ENCODE peak calls at places on chromosomes 4 and X, in seven cellular contexts. One of them, this sample, is unnamed. For H3K9me3, the result is how much of the 10 kb centered on the place peaks cover.

GRCh38 chr4:57182132-57182874 is 72.1 kb upstream of the IGFBP7 start:
- DNase-seq in PC-3: no peak
- DNase-seq in psoas muscle: no peak
- DNase-seq in stomach: no peak
- DNase-seq in mucosa of descending colon: no peak
- DNase-seq in lung: no peak
- DNase-seq in lower lobe of right lung: no peak
- DNase-seq in this sample: no peak

GRCh38 chr4:181138116-181138515 is 1105.1 kb upstream of the TENM3 start:
- DNase-seq in stomach: no peak
- DNase-seq in lung: no peak
- DNase-seq in psoas muscle: no peak
- DNase-seq in lower lobe of right lung: no peak
- DNase-seq in mucosa of descending colon: no peak
- DNase-seq in PC-3: no peak
- DNase-seq in this sample: no peak

GRCh38 chr4:104860227-104861123 is 286.2 kb upstream of the TET2 start:
- DNase-seq in PC-3: peak
- DNase-seq in lower lobe of right lung: no peak
- DNase-seq in mucosa of descending colon: no peak
- DNase-seq in lung: peak
- DNase-seq in psoas muscle: no peak
- DNase-seq in stomach: peak
- DNase-seq in this sample: peak

GRCh38 chrX:41541381-41541780 is 94.2 kb downstream of the NYX start:
- DNase-seq in lower lobe of right lung: no peak
- DNase-seq in stomach: no peak
- DNase-seq in PC-3: no peak
- DNase-seq in mucosa of descending colon: no peak
- DNase-seq in lung: no peak
- DNase-seq in psoas muscle: no peak
- DNase-seq in this sample: no peak

GRCh38 chrX:150324035-150324728 is 38.9 kb upstream of the MAMLD1 start:
- DNase-seq in PC-3: peak
- DNase-seq in lower lobe of right lung: no peak
- DNase-seq in psoas muscle: no peak
- DNase-seq in lung: no peak
- DNase-seq in mucosa of descending colon: no peak
- DNase-seq in stomach: no peak
- DNase-seq in this sample: no peak

GRCh38 chr4:21290562-21290961 is 590.3 kb downstream of the PACRGL start:
- DNase-seq in lower lobe of right lung: no peak
- DNase-seq in PC-3: no peak
- DNase-seq in lung: no peak
- DNase-seq in stomach: no peak
- DNase-seq in mucosa of descending colon: no peak
- DNase-seq in psoas muscle: no peak
- DNase-seq in this sample: no peak

GRCh38 chr4:54318904-54319303 is 89.8 kb downstream of the PDGFRA start:
- DNase-seq in mucosa of descending colon: no peak
- DNase-seq in psoas muscle: no peak
- DNase-seq in PC-3: peak
- DNase-seq in lung: no peak
- DNase-seq in lower lobe of right lung: no peak
- DNase-seq in stomach: no peak
- DNase-seq in this sample: no peak

GRCh38 chr4:73098713-73099112 is 29.2 kb upstream of the COX18 start:
- DNase-seq in mucosa of descending colon: no peak
- DNase-seq in psoas muscle: no peak
- DNase-seq in lung: no peak
- DNase-seq in PC-3: no peak
- DNase-seq in lower lobe of right lung: no peak
- DNase-seq in stomach: no peak
- DNase-seq in this sample: no peak

GRCh38 chr4:56979674-56980073 is 978 bp downstream of the POLR2B start:
- DNase-seq in psoas muscle: no peak
- DNase-seq in PC-3: peak
- DNase-seq in mucosa of descending colon: peak
- DNase-seq in lower lobe of right lung: no peak
- DNase-seq in stomach: no peak
- DNase-seq in lung: no peak
- DNase-seq in this sample: no peak

GRCh38 chr4:64144994-64145393 is 264.3 kb downstream of the TECRL start:
- DNase-seq in mucosa of descending colon: no peak
- DNase-seq in psoas muscle: no peak
- DNase-seq in lung: no peak
- DNase-seq in stomach: peak
- DNase-seq in lower lobe of right lung: no peak
- DNase-seq in PC-3: peak
- DNase-seq in this sample: no peak

GRCh38 chrX:120549483-120550452 is 11.0 kb downstream of the CUL4B start:
- DNase-seq in lung: no peak
- DNase-seq in mucosa of descending colon: no peak
- DNase-seq in stomach: no peak
- DNase-seq in lower lobe of right lung: no peak
- DNase-seq in psoas muscle: no peak
- DNase-seq in PC-3: peak
- DNase-seq in this sample: no peak

GRCh38 chr4:151688003-151688784 is 72.6 kb downstream of the GATB start:
- DNase-seq in psoas muscle: no peak
- DNase-seq in mucosa of descending colon: no peak
- DNase-seq in lung: no peak
- DNase-seq in lower lobe of right lung: no peak
- DNase-seq in stomach: no peak
- DNase-seq in PC-3: no peak
- DNase-seq in this sample: no peak

GRCh38 chr4:123102897-123103489 is 180.6 kb upstream of the NUDT6 start:
- DNase-seq in PC-3: peak
- DNase-seq in psoas muscle: no peak
- DNase-seq in lower lobe of right lung: no peak
- DNase-seq in lung: no peak
- DNase-seq in stomach: no peak
- DNase-seq in mucosa of descending colon: no peak
- DNase-seq in this sample: no peak

DNA sequence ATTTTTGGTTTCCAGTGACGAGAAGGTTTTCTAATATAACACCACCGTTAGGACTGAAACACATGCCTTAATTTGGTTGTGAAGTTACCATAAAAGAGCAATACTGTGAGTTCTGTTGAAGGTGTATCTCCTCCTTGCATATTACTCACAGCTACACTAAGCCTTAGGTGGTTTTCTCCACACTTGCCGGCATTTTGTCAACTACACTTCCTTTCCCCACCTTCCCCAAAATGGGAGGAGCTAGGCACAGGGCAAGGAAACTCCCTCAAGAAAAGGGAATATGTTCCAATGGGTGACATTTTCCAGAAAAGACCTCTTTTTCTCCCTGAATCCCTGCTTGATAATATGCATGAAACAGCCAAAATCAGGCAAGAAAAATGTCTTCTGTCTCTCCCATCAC is 44.8 kb downstream of the RELL1 start:
- DNase-seq in psoas muscle: no peak
- DNase-seq in stomach: no peak
- DNase-seq in lower lobe of right lung: no peak
- DNase-seq in mucosa of descending colon: no peak
- DNase-seq in PC-3: no peak
- DNase-seq in lung: no peak
- DNase-seq in this sample: no peak
- H3K9me3 ChIP-seq in psoas muscle: under half
- H3K9me3 ChIP-seq in stomach: under half
- H3K9me3 ChIP-seq in lower lobe of right lung: under half
- H3K9me3 ChIP-seq in mucosa of descending colon: under half
- H3K9me3 ChIP-seq in PC-3: under half
- H3K9me3 ChIP-seq in lung: under half
- H3K9me3 ChIP-seq in this sample: under half

GRCh38 chr4:98745372-98745771 is 87.0 kb upstream of the TSPAN5 start:
- DNase-seq in mucosa of descending colon: no peak
- DNase-seq in lower lobe of right lung: no peak
- DNase-seq in stomach: no peak
- DNase-seq in psoas muscle: no peak
- DNase-seq in PC-3: peak
- DNase-seq in lung: no peak
- DNase-seq in this sample: no peak

GRCh38 chr4:98746530-98746929 is 88.1 kb upstream of the TSPAN5 start:
- DNase-seq in PC-3: peak
- DNase-seq in mucosa of descending colon: no peak
- DNase-seq in lower lobe of right lung: no peak
- DNase-seq in lung: no peak
- DNase-seq in stomach: no peak
- DNase-seq in psoas muscle: no peak
- DNase-seq in this sample: no peak

GRCh38 chr4:98747659-98748091 is 89.3 kb upstream of the TSPAN5 start:
- DNase-seq in stomach: no peak
- DNase-seq in PC-3: no peak
- DNase-seq in psoas muscle: no peak
- DNase-seq in lower lobe of right lung: no peak
- DNase-seq in mucosa of descending colon: peak
- DNase-seq in lung: no peak
- DNase-seq in this sample: no peak

GRCh38 chr4:98748609-98749008 is 90.2 kb upstream of the TSPAN5 start:
- DNase-seq in lung: no peak
- DNase-seq in PC-3: no peak
- DNase-seq in stomach: no peak
- DNase-seq in psoas muscle: no peak
- DNase-seq in mucosa of descending colon: no peak
- DNase-seq in lower lobe of right lung: no peak
- DNase-seq in this sample: no peak

DNA sequence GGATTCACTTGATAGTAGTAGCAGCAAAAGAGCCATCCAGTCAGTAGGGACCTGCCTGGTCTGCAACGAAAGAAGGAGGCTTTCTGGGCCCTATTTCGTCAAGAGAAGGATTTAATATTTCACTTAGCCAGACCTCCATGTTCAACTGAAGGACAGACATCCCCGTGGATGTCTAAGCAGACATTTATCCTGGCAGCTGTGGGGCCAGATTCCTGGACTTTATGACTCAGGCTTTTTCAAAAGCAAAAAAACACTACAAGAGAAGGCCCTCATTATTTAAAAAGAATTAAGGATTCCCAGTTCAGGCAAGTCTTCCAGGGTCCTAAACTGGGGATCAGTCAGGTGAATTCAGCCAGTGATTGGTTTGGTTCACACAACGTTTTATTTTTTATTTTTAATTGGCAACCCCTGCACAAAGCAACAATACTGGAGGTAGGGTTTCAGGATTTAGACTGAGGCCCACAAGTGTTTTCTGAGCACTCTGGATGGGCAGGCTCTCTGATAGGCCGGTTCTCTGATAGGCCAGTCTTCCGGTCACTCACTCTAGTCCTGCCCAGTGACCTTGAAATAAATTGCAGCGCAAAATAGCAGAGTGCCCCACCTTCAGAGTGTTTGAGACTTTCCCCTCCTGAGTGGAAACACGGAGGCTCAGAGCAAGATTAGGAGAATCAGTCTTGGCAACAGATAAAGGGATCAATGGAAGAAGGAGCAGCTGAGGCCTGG is 88.7 kb upstream of the TSPAN5 start:
- DNase-seq in mucosa of descending colon: no peak
- DNase-seq in psoas muscle: no peak
- DNase-seq in stomach: no peak
- DNase-seq in PC-3: no peak
- DNase-seq in lung: no peak
- DNase-seq in lower lobe of right lung: no peak
- DNase-seq in this sample: no peak
- TF ChIP-seq CTCF in mucosa of descending colon: no peak
- TF ChIP-seq CTCF in psoas muscle: no peak
- TF ChIP-seq CTCF in stomach: no peak
- TF ChIP-seq CTCF in PC-3: no peak
- TF ChIP-seq CTCF in lung: no peak
- TF ChIP-seq CTCF in lower lobe of right lung: no peak
- TF ChIP-seq CTCF in this sample: no peak

GRCh38 chr4:162343967-162344366 is 180.2 kb upstream of the FSTL5 start:
- DNase-seq in stomach: no peak
- DNase-seq in mucosa of descending colon: no peak
- DNase-seq in lower lobe of right lung: no peak
- DNase-seq in PC-3: no peak
- DNase-seq in psoas muscle: no peak
- DNase-seq in lung: no peak
- DNase-seq in this sample: no peak

GRCh38 chr4:162352580-162353107 is 188.8 kb upstream of the FSTL5 start:
- DNase-seq in mucosa of descending colon: no peak
- DNase-seq in PC-3: no peak
- DNase-seq in lung: no peak
- DNase-seq in lower lobe of right lung: no peak
- DNase-seq in stomach: no peak
- DNase-seq in psoas muscle: no peak
- DNase-seq in this sample: no peak

GRCh38 chr4:162350331-162350730 is 186.5 kb upstream of the FSTL5 start:
- DNase-seq in psoas muscle: no peak
- DNase-seq in stomach: no peak
- DNase-seq in lower lobe of right lung: no peak
- DNase-seq in PC-3: peak
- DNase-seq in lung: no peak
- DNase-seq in mucosa of descending colon: no peak
- DNase-seq in this sample: no peak

GRCh38 chr4:162349395-162349794 is 185.6 kb upstream of the FSTL5 start:
- DNase-seq in lower lobe of right lung: no peak
- DNase-seq in stomach: no peak
- DNase-seq in psoas muscle: no peak
- DNase-seq in mucosa of descending colon: no peak
- DNase-seq in PC-3: peak
- DNase-seq in lung: no peak
- DNase-seq in this sample: no peak

GRCh38 chr4:162347492-162348213 is 183.9 kb upstream of the FSTL5 start:
- DNase-seq in psoas muscle: no peak
- DNase-seq in stomach: no peak
- DNase-seq in PC-3: no peak
- DNase-seq in lung: no peak
- DNase-seq in lower lobe of right lung: no peak
- DNase-seq in mucosa of descending colon: no peak
- DNase-seq in this sample: no peak
- H3K9me3 ChIP-seq in psoas muscle: under half
- H3K9me3 ChIP-seq in stomach: under half
- H3K9me3 ChIP-seq in PC-3: under half
- H3K9me3 ChIP-seq in lung: under half
- H3K9me3 ChIP-seq in lower lobe of right lung: under half
- H3K9me3 ChIP-seq in mucosa of descending colon: under half
- H3K9me3 ChIP-seq in this sample: under half

DNA sequence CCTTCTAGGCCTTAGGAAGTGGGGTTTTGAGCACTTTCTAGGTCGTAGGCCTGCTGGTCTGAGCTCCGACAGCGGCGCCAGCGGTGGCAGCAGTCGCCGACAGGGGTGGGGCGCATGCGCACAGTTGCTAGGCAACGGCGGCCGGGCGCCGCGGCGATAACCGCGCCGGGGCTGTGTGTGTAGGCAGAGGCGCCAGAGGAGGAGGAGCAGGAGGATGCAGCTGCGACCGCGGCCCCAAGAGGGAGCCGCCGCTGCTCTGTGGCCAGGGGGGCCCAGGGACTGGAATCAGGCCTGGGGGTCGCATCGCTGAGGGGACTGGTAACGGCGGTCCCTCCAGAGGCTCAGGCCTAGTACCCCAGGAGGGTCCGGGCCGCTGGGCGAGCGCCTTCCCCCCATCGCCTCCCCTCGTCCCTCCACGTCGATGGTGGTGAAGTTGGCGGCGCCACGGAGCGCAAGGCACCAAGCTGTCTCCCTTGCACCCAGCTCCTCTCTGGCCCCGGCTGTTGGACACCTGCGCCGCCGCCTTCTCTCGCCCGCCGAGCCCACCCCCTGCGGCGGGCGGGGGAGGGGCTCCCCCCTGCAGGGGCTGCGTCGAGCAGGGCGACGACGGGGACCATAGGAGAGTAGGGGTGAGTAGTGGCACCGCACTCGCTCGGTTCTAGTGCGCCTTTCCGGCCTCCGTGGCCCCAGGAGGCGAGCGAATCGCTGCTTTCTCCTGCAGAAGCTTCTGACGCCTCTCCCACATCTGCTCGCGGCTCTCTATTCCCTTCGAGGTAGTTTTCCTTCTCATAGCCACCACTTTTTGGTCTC is 58.6 kb upstream of the ZC4H2 start:
- DNase-seq in mucosa of descending colon: peak
- DNase-seq in lower lobe of right lung: peak
- DNase-seq in lung: peak
- DNase-seq in psoas muscle: peak
- DNase-seq in stomach: peak
- DNase-seq in PC-3: peak
- DNase-seq in this sample: peak
- TF ChIP-seq CTCF in mucosa of descending colon: no peak
- TF ChIP-seq CTCF in lower lobe of right lung: peak
- TF ChIP-seq CTCF in lung: peak
- TF ChIP-seq CTCF in psoas muscle: no peak
- TF ChIP-seq CTCF in stomach: peak
- TF ChIP-seq CTCF in PC-3: peak
- TF ChIP-seq CTCF in this sample: peak